ENCODE peak calls at places on chromosome 16, in four cellular contexts. H is H1, D is transverse colon, W is upper lobe of right lung. Y is an unnamed sample.
A peak's percentile ranks its signal among the peaks of the same experiment; 100 is the strongest.

GRCh38 chr16:81627024-81627423 is 152.1 kb upstream of the PLCG2 start:
- DNase-seq in H (no peak), D (no peak), W (no peak), Y (no peak)

GRCh38 chr16:64397042-64397441 is 724.8 kb downstream of the CDH11 start:
- DNase-seq in H (no peak), D (no peak), W (no peak), Y (no peak)

GRCh38 chr16:85394511-85395206 is 218.5 kb upstream of the GSE1 start:
- DNase-seq in H (peak; percentile 46), D (no peak), W (peak; percentile 48), Y (peak; percentile 6)

GRCh38 chr16:29007865-29008593 is 23.2 kb downstream of the LAT start:
- DNase-seq in H (no peak), D (no peak), W (no peak), Y (no peak)

GRCh38 chr16:51989637-51990230 is 557.2 kb downstream of the TOX3 start:
- DNase-seq in H (no peak), D (no peak), W (no peak), Y (no peak)

GRCh38 chr16:79295746-79296145 is 304.8 kb downstream of the MAF start:
- DNase-seq in H (no peak), D (no peak), W (no peak), Y (no peak)

GRCh38 chr16:12086861-12087260 is 110.3 kb downstream of the SNX29 start:
- DNase-seq in H (no peak), D (no peak), W (no peak), Y (no peak)

GRCh38 chr16:324451-325334 is 27.8 kb downstream of the AXIN1 start:
- DNase-seq in H (no peak), D (peak; percentile 42), W (no peak), Y (no peak)

GRCh38 chr16:11957591-11958395 is 7.2 kb upstream of the TNFRSF17 start:
- DNase-seq in H (no peak), D (no peak), W (no peak), Y (no peak)

GRCh38 chr16:50671644-50672260 is 9.4 kb downstream of the SNX20 start:
- DNase-seq in H (peak; percentile 74), D (no peak), W (no peak), Y (peak; percentile 38)

GRCh38 chr16:11100239-11100750 is 155.7 kb downstream of the SOCS1 start:
- DNase-seq in H (peak; percentile 60), D (peak; percentile 53), W (no peak), Y (peak; percentile 30)

GRCh38 chr16:30092373-30093010 is 768 bp upstream of the TBX6 start:
- DNase-seq in H (peak; percentile 92), D (peak; percentile 80), W (peak; percentile 92), Y (peak; percentile 71)

GRCh38 chr16:83913234-83913633 is 14.3 kb downstream of the MLYCD start:
- DNase-seq in H (no peak), D (no peak), W (no peak), Y (no peak)

GRCh38 chr16:57610611-57611010 is 17.8 kb upstream of the ADGRG1 start:
- DNase-seq in H (peak; percentile 30), D (no peak), W (peak; percentile 40), Y (no peak)

GRCh38 chr16:24839347-24839972 is 6.3 kb upstream of the SLC5A11 start:
- DNase-seq in H (no peak), D (no peak), W (no peak), Y (no peak)

GRCh38 chr16:77788196-77789084 is at the start of gene VAT1L:
- DNase-seq in H (peak; percentile 85), D (no peak), W (no peak), Y (peak; percentile 76)

GRCh38 chr16:71722801-71723536 is 1.5 kb downstream of the PHLPP2 start:
- DNase-seq in H (peak; percentile 87), D (peak; percentile 80), W (peak; percentile 83), Y (peak; percentile 81)

GRCh38 chr16:83574388-83574787 is 233.4 kb upstream of the HSBP1 start:
- DNase-seq in H (no peak), D (no peak), W (no peak), Y (no peak)

GRCh38 chr16:13014516-13014915 is 113.1 kb downstream of the SHISA9 start:
- DNase-seq in H (no peak), D (no peak), W (no peak), Y (no peak)

GRCh38 chr16:85347213-85347591 is 234.9 kb upstream of the CIBAR2 start:
- DNase-seq in H (peak; percentile 74), D (no peak), W (no peak), Y (peak; percentile 47)

GRCh38 chr16:74073471-74073870 is 223.1 kb upstream of the PSMD7 start:
- DNase-seq in H (no peak), D (no peak), W (no peak), Y (no peak)

GRCh38 chr16:64121473-64121872 is 1000.4 kb downstream of the CDH11 start:
- DNase-seq in H (no peak), D (no peak), W (no peak), Y (no peak)

GRCh38 chr16:507996-508395 is 19.5 kb upstream of the CAPN15 start:
- DNase-seq in H (no peak), D (no peak), W (no peak), Y (no peak)

GRCh38 chr16:28977703-28978641 is 3.4 kb downstream of the SPNS1 start:
- DNase-seq in H (peak; percentile 64), D (no peak), W (no peak), Y (peak; percentile 15)

GRCh38 chr16:77951788-77952187 is 70.6 kb upstream of the CLEC3A start:
- DNase-seq in H (no peak), D (no peak), W (no peak), Y (no peak)

GRCh38 chr16:56424404-56424765 is 960 bp downstream of the AMFR start:
- DNase-seq in H (no peak), D (no peak), W (no peak), Y (no peak)

GRCh38 chr16:13779676-13780075 is 140.3 kb upstream of the ERCC4 start:
- DNase-seq in H (no peak), D (no peak), W (no peak), Y (no peak)

GRCh38 chr16:71863995-71864394 is 18.2 kb downstream of the ATXN1L start:
- DNase-seq in H (no peak), D (no peak), W (no peak), Y (no peak)

GRCh38 chr16:81513204-81514040 is 68.8 kb downstream of the CMIP start:
- DNase-seq in H (peak; percentile 63), D (no peak), W (no peak), Y (no peak)

GRCh38 chr16:15861996-15862395 is 5.2 kb upstream of the MYH11 start:
- DNase-seq in H (no peak), D (no peak), W (no peak), Y (no peak)

GRCh38 chr16:83159049-83159448 is 532.3 kb downstream of the CDH13 start:
- DNase-seq in H (no peak), D (no peak), W (no peak), Y (no peak)

GRCh38 chr16:85126731-85127662 is 14.7 kb upstream of the CIBAR2 start:
- DNase-seq in H (peak; percentile 66), D (no peak), W (no peak), Y (peak; percentile 74)

GRCh38 chr16:48829361-48829760 is 219.4 kb upstream of the N4BP1 start:
- DNase-seq in H (no peak), D (no peak), W (no peak), Y (no peak)

GRCh38 chr16:48833461-48833860 is 223.5 kb upstream of the N4BP1 start:
- DNase-seq in H (no peak), D (no peak), W (no peak), Y (no peak)

GRCh38 chr16:48834576-48834975 is 224.6 kb upstream of the N4BP1 start:
- DNase-seq in H (no peak), D (no peak), W (no peak), Y (no peak)

GRCh38 chr16:48829911-48830310 is 219.9 kb upstream of the N4BP1 start:
- DNase-seq in H (no peak), D (no peak), W (no peak), Y (no peak)

GRCh38 chr16:48831081-48831722 is 221.2 kb upstream of the N4BP1 start:
- DNase-seq in H (peak; percentile 72), D (no peak), W (no peak), Y (peak; percentile 21)
- TF ChIP-seq CTCF in H (peak; percentile 52), D (no peak), W (no peak), Y (peak; percentile 51)

GRCh38 chr16:86519649-86520316 is 9.5 kb downstream of the FOXF1 start:
- DNase-seq in H (peak; percentile 87), D (peak; percentile 61), W (peak; percentile 78), Y (peak; percentile 81)

GRCh38 chr16:86523166-86523740 is 12.9 kb downstream of the FOXF1 start:
- DNase-seq in H (no peak), D (no peak), W (peak; percentile 44), Y (no peak)

GRCh38 chr16:86522639-86523038 is 12.3 kb downstream of the FOXF1 start:
- DNase-seq in H (no peak), D (no peak), W (no peak), Y (no peak)

GRCh38 chr16:86520317-86521210 is 10.2 kb downstream of the FOXF1 start:
- DNase-seq in H (no peak), D (no peak), W (no peak), Y (no peak)

DNA sequence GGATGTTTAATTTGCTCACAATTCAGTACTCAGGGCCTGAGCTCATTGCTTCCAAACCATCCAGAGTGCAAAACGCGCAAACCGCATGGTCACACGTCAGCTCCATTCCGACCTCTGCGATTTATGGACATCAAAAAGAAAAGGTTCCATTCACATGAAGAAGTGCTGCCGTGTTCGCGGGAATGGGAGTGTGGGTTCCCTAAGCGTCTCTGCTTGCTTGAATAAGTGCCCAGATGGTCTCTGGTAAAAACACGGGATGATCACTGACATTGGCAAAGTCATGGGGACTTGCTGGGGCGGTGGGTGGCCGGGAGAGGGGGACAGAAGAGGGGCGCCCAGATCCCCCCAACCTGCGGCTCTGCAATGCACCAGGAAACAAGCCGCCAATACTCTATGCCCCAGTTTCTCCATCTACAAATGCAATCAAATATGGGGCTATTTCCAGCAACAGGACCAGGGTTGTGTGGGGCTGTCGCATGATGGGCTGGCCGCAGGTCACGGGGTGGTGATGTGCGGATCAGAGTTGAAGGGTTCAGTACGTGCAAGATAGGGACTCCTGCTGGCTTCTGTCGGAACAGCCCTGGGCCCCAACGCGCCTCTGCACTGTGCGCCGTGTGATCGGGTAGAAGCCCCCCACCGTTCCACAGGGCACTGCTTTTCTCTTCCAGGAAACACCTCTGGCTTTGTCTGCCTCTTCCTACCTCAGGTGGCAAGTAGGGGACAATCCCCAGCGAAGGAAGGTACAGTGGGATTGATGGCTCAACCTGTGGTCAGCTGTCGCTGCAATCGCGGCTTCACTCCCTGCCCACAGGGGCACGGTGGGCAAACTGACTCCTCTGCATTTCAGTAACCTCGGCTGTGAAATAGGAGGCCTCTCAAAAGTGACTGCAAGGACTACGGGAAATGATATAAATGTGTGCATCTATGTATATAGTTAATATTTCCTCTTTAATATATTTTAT is 11.2 kb downstream of the FOXF1 start:
- DNase-seq in H (no peak), D (no peak), W (no peak), Y (no peak)
- TF ChIP-seq CTCF in H (peak; percentile 16), D (no peak), W (no peak), Y (no peak)

GRCh38 chr16:88740727-88741055 is 34.4 kb downstream of the CTU2 start:
- DNase-seq in H (no peak), D (no peak), W (no peak), Y (no peak)
- TF ChIP-seq CTCF in H (no peak), D (no peak), W (no peak), Y (no peak)

GRCh38 chr16:27641260-27641659 is 91.3 kb downstream of the KATNIP start:
- DNase-seq in H (no peak), D (no peak), W (no peak), Y (no peak)

GRCh38 chr16:27644165-27644564 is 94.2 kb downstream of the KATNIP start:
- DNase-seq in H (no peak), D (no peak), W (no peak), Y (no peak)

GRCh38 chr16:27640277-27640600 is 90.3 kb downstream of the KATNIP start:
- DNase-seq in H (peak; percentile 56), D (no peak), W (no peak), Y (no peak)

GRCh38 chr16:27639588-27640276 is 89.8 kb downstream of the KATNIP start:
- DNase-seq in H (peak; percentile 55), D (no peak), W (no peak), Y (peak; percentile 46)

GRCh38 chr16:27642753-27643152 is 92.8 kb downstream of the KATNIP start:
- DNase-seq in H (peak; percentile 54), D (no peak), W (no peak), Y (no peak)
- TF ChIP-seq CTCF in H (peak; percentile 57), D (no peak), W (no peak), Y (no peak)

Y was measured in nephron progenitor cell.